ENCODE peak calls at places on chromosomes 2 and 18, in nine cellular contexts. A is fibroblast of the aortic adventitia; R is CD8-positive, alpha-beta memory T cell; F is GM19239; C is cardiac muscle cell; T is COR-L47; Y is hippocampal formation; G is activated naive CD4-positive, alpha-beta T cell treated with anti-CD3 and anti-CD28 coated beads for 36 hours; V is NAMALWA. L is an unnamed sample.

GRCh38 chr2:11980809-11981208 is 234.4 kb downstream of the LPIN1 start:
- DNase-seq in G (no peak), R (no peak), Y (no peak), A (no peak), C (no peak), V (no peak), T (no peak), F (no peak), L (no peak)

GRCh38 chr2:217978536-217979150 is 24.2 kb downstream of the TNS1 start:
- DNase-seq in C (peak), R (no peak), A (no peak), F (no peak), Y (no peak), V (no peak), G (no peak), T (no peak), L (no peak)

GRCh38 chr18:671405-671804 is 14.0 kb downstream of the TYMS start:
- DNase-seq in C (no peak), R (no peak), Y (no peak), A (no peak), T (no peak), V (no peak), G (no peak), F (no peak), L (no peak)

GRCh38 chr2:12262681-12263436 is 453.9 kb upstream of the TRIB2 start:
- DNase-seq in Y (no peak), V (peak), F (no peak), T (peak), G (no peak), R (no peak), C (peak), A (peak), L (no peak)

GRCh38 chr2:221570321-221571107 is 1.6 kb downstream of the EPHA4 start:
- DNase-seq in G (peak), C (peak), T (peak), F (no peak), Y (no peak), R (no peak), A (peak), V (peak), L (no peak)

GRCh38 chr2:134254836-134255235 is 964 bp downstream of the MGAT5 start:
- DNase-seq in T (no peak), A (no peak), Y (no peak), C (no peak), R (no peak), V (no peak), F (no peak), G (no peak), L (no peak)

GRCh38 chr2:240565267-240566202 is 2.7 kb upstream of the RNPEPL1 start:
- DNase-seq in A (peak), G (peak), R (peak), V (peak), C (peak), F (peak), T (no peak), Y (no peak), L (peak)

GRCh38 chr2:240933048-240933965 is 27.2 kb downstream of the CROCC2 start:
- DNase-seq in T (no peak), C (no peak), V (no peak), Y (no peak), A (no peak), R (no peak), G (peak), F (no peak), L (peak)

GRCh38 chr2:12317853-12318426 is 398.8 kb upstream of the TRIB2 start:
- DNase-seq in V (no peak), G (no peak), A (peak), Y (no peak), T (no peak), R (no peak), C (peak), F (no peak), L (no peak)

GRCh38 chr2:40497251-40497859 is 45.5 kb upstream of the SLC8A1 start:
- DNase-seq in V (no peak), F (no peak), Y (no peak), T (no peak), R (no peak), A (no peak), G (no peak), C (no peak), L (no peak)

GRCh38 chr2:39099820-39100728 is 20.8 kb downstream of the SOS1 start:
- DNase-seq in C (peak), V (no peak), G (peak), T (no peak), F (no peak), A (peak), Y (no peak), R (no peak), L (no peak)

GRCh38 chr2:11680181-11680900 is 10.3 kb upstream of the NTSR2 start:
- DNase-seq in T (no peak), F (no peak), V (no peak), Y (no peak), A (no peak), C (no peak), R (no peak), G (no peak), L (peak)

GRCh38 chr2:105732096-105732495 is 12.6 kb upstream of the NCK2 start:
- DNase-seq in R (no peak), G (no peak), V (no peak), A (peak), Y (no peak), F (no peak), C (peak), T (no peak), L (no peak)